ENCODE peak calls at places on chromosomes 16 and 17, in seven cellular contexts. E, N, J, U, T, B and V are unnamed samples.

GRCh38 chr17:39473310-39473709 is 12.0 kb downstream of the CDK12 start:
- DNase-seq in E (no peak), N (no peak), J (no peak), U (no peak), T (no peak), B (no peak), V (no peak)

GRCh38 chr17:80345321-80345720 is 69.6 kb upstream of the ENDOV start:
- DNase-seq in E (no peak), N (no peak), J (no peak), U (no peak), T (no peak), B (no peak), V (no peak)

GRCh38 chr17:73335591-73336503 is 24.0 kb upstream of the CDC42EP4 start:
- DNase-seq in E (no peak), N (no peak), J (no peak), U (peak; percentile 39), T (no peak), B (no peak), V (no peak)

GRCh38 chr16:85402910-85403692 is 210.0 kb upstream of the GSE1 start:
- DNase-seq in E (no peak), N (no peak), J (no peak), U (peak; percentile 45), T (no peak), B (peak; percentile 51), V (peak; percentile 64)

GRCh38 chr17:28925912-28926365 is 23.1 kb upstream of the DHRS13 start:
- DNase-seq in E (peak; percentile 59), N (peak; percentile 89), J (peak; percentile 20), U (no peak), T (no peak), B (no peak), V (no peak)

GRCh38 chr16:2385441-2385840 is 43.8 kb upstream of the CCNF start:
- DNase-seq in E (no peak), N (no peak), J (no peak), U (no peak), T (no peak), B (no peak), V (no peak)

GRCh38 chr17:36500745-36501225 is 14.3 kb downstream of the ZNHIT3 start:
- DNase-seq in E (no peak), N (no peak), J (no peak), U (no peak), T (no peak), B (no peak), V (no peak)

GRCh38 chr17:19482571-19482970 is 51.1 kb upstream of the SLC47A1 start:
- DNase-seq in E (no peak), N (no peak), J (no peak), U (no peak), T (no peak), B (no peak), V (no peak)

GRCh38 chr16:49698416-49698815 is 157.5 kb downstream of the ZNF423 start:
- DNase-seq in E (no peak), N (no peak), J (no peak), U (no peak), T (no peak), B (peak; percentile 69), V (no peak)

GRCh38 chr17:33873218-33873617 is 381.9 kb upstream of the CCL2 start:
- DNase-seq in E (no peak), N (no peak), J (no peak), U (no peak), T (no peak), B (no peak), V (no peak)

GRCh38 chr17:76265624-76266243 is 586 bp downstream of the UBALD2 start:
- DNase-seq in E (peak; percentile 53), N (peak; percentile 66), J (peak; percentile 47), U (peak; percentile 92), T (peak; percentile 60), B (peak; percentile 74), V (peak; percentile 83)

GRCh38 chr17:27323538-27324212 is 29.8 kb downstream of the WSB1 start:
- DNase-seq in E (no peak), N (no peak), J (no peak), U (peak; percentile 89), T (peak; percentile 79), B (peak; percentile 47), V (peak; percentile 42)

GRCh38 chr17:4163951-4164350 is 21.0 kb downstream of the CYB5D2 start:
- DNase-seq in E (no peak), N (no peak), J (no peak), U (no peak), T (no peak), B (no peak), V (no peak)

GRCh38 chr16:48503779-48504178 is 106.2 kb downstream of the N4BP1 start:
- DNase-seq in E (no peak), N (no peak), J (no peak), U (no peak), T (peak; percentile 47), B (peak; percentile 72), V (no peak)

GRCh38 chr17:54888254-54888653 is 12.4 kb upstream of the TOM1L1 start:
- DNase-seq in E (no peak), N (no peak), J (no peak), U (no peak), T (no peak), B (no peak), V (no peak)

GRCh38 chr16:9308300-9309209 is 217.1 kb downstream of the HAPSTR1 start:
- DNase-seq in E (no peak), N (no peak), J (no peak), U (no peak), T (no peak), B (no peak), V (no peak)

GRCh38 chr16:5350118-5350517 is 252.5 kb upstream of the EEF2KMT start:
- DNase-seq in E (no peak), N (no peak), J (no peak), U (no peak), T (no peak), B (no peak), V (no peak)

GRCh38 chr17:67421869-67422273 is 44.8 kb downstream of the PITPNC1 start:
- DNase-seq in E (peak; percentile 72), N (peak; percentile 81), J (peak; percentile 41), U (no peak), T (peak; percentile 78), B (no peak), V (peak; percentile 52)

GRCh38 chr17:17140590-17140980 is 65.5 kb downstream of the PLD6 start:
- DNase-seq in E (no peak), N (no peak), J (no peak), U (peak; percentile 43), T (no peak), B (no peak), V (no peak)

GRCh38 chr16:65285128-65286120 is 163.6 kb upstream of the CDH11 start:
- DNase-seq in E (no peak), N (no peak), J (no peak), U (no peak), T (no peak), B (no peak), V (no peak)